ENCODE peak calls at places on chromosomes 6 and 20, in five cellular contexts. A, E, W, B and T are unnamed samples.
A peak's percentile ranks its signal among the peaks of the same experiment; 100 is the strongest.

GRCh38 chr20:36532388-36532787 is 8.9 kb upstream of the MYL9 start:
- DNase-seq in A (no peak), E (no peak), W (no peak), B (no peak), T (no peak)

GRCh38 chr20:4544765-4545164 is 176.9 kb upstream of the PRND start:
- DNase-seq in A (no peak), E (no peak), W (no peak), B (no peak), T (peak; percentile 45)

GRCh38 chr6:35425284-35425683 is 26.9 kb upstream of the FANCE start:
- DNase-seq in A (peak; percentile 89), E (peak; percentile 85), W (no peak), B (no peak), T (peak; percentile 48)

GRCh38 chr20:41643504-41643938 is 25.3 kb upstream of the CHD6 start:
- DNase-seq in A (peak; percentile 96), E (peak; percentile 28), W (no peak), B (no peak), T (no peak)

GRCh38 chr20:34369265-34369664 is 6.2 kb downstream of the ITCH start:
- DNase-seq in A (no peak), E (no peak), W (no peak), B (no peak), T (no peak)

GRCh38 chr6:87183687-87184086 is 28.3 kb downstream of the ZNF292 start:
- DNase-seq in A (peak; percentile 48), E (peak; percentile 14), W (no peak), B (no peak), T (peak; percentile 72)

GRCh38 chr20:47438464-47439381 is 63.0 kb upstream of the NCOA3 start:
- DNase-seq in A (no peak), E (no peak), W (no peak), B (no peak), T (no peak)

GRCh38 chr6:31581511-31582229 is 554 bp downstream of the LTB start:
- DNase-seq in A (no peak), E (no peak), W (no peak), B (no peak), T (no peak)

GRCh38 chr6:403659-404655 is 12.4 kb downstream of the IRF4 start:
- DNase-seq in A (no peak), E (no peak), W (no peak), B (no peak), T (no peak)